ENCODE peak calls at places on chromosomes 12 and 14, in ten cellular contexts. F is mucosa of descending colon, T is tibial nerve, J is pancreas, H is neuronal stem cell, X is adipocyte, O is DND-41, W is astrocyte, K is thoracic aorta, Z is psoas muscle. L is an unnamed sample. For H3K9me3 and H3K36me3, the result is how much of the 10 kb centered on the place peaks cover.

GRCh38 chr12:127282786-127283565 is 984.0 kb upstream of the TMEM132C start:
- DNase-seq in F (no peak), T (no peak), J (no peak), H (no peak), X (peak), O (no peak), W (no peak), K (no peak), Z (no peak), L (no peak)

GRCh38 chr12:106220561-106220960 is 27.3 kb downstream of the CKAP4 start:
- DNase-seq in F (no peak), T (no peak), J (no peak), H (no peak), X (no peak), O (no peak), W (no peak), K (no peak), Z (no peak), L (no peak)

GRCh38 chr14:37443461-37443860 is 151.6 kb downstream of the FOXA1 start:
- DNase-seq in F (no peak), T (no peak), J (no peak), H (no peak), X (peak), O (no peak), W (peak), K (no peak), Z (no peak), L (no peak)

GRCh38 chr12:53591301-53592206 is 34.6 kb downstream of the ATF7 start:
- DNase-seq in F (no peak), T (no peak), J (no peak), H (peak), X (no peak), O (no peak), W (no peak), K (no peak), Z (no peak), L (no peak)

GRCh38 chr14:30296956-30297405 is 262.0 kb upstream of the G2E3 start:
- DNase-seq in F (no peak), T (no peak), J (no peak), H (no peak), X (no peak), O (no peak), W (no peak), K (no peak), Z (no peak), L (no peak)

GRCh38 chr14:35374273-35374681 is 30.3 kb downstream of the NFKBIA start:
- DNase-seq in F (no peak), T (peak), J (no peak), H (no peak), X (peak), O (no peak), W (peak), K (no peak), Z (peak), L (no peak)

GRCh38 chr12:123031171-123031845 is 50.8 kb downstream of the ARL6IP4 start:
- DNase-seq in F (no peak), T (no peak), J (no peak), H (no peak), X (no peak), O (no peak), W (no peak), K (no peak), Z (no peak), L (no peak)

GRCh38 chr14:80628547-80628946 is 313.0 kb downstream of the CEP128 start:
- DNase-seq in F (no peak), T (no peak), J (no peak), H (no peak), X (no peak), O (no peak), W (no peak), K (no peak), Z (no peak), L (no peak)

GRCh38 chr14:105843444-105844046 is 317.2 kb downstream of the TMEM121 start:
- DNase-seq in F (no peak), T (no peak), J (no peak), H (no peak), X (no peak), O (peak), W (no peak), K (no peak), Z (no peak), L (peak)

GRCh38 chr14:66813636-66814035 is 305.7 kb downstream of the GPHN start:
- DNase-seq in F (no peak), T (no peak), J (no peak), H (no peak), X (no peak), O (no peak), W (no peak), K (no peak), Z (no peak), L (no peak)

GRCh38 chr12:57823908-57824640 is 5.5 kb upstream of the AVIL start:
- DNase-seq in F (no peak), T (no peak), J (no peak), H (no peak), X (no peak), O (no peak), W (no peak), K (no peak), Z (no peak), L (no peak)

GRCh38 chr12:12822886-12823285 is 9.7 kb downstream of the DDX47 start:
- DNase-seq in F (no peak), T (no peak), J (no peak), H (no peak), X (no peak), O (no peak), W (peak), K (no peak), Z (no peak), L (no peak)

GRCh38 chr14:38420045-38420444 is 164.2 kb upstream of the CLEC14A start:
- DNase-seq in F (no peak), T (no peak), J (no peak), H (no peak), X (peak), O (no peak), W (peak), K (no peak), Z (no peak), L (no peak)

GRCh38 chr12:120115692-120116442 is 686 bp downstream of the RAB35 start:
- DNase-seq in F (peak), T (no peak), J (peak), H (no peak), X (peak), O (peak), W (no peak), K (no peak), Z (no peak), L (no peak)

GRCh38 chr14:36510078-36510799 is 9.8 kb downstream of the NKX2-1 start:
- DNase-seq in F (no peak), T (no peak), J (no peak), H (no peak), X (no peak), O (no peak), W (peak), K (no peak), Z (no peak), L (no peak)

GRCh38 chr12:107580750-107581529 is 104.7 kb upstream of the PWP1 start:
- DNase-seq in F (no peak), T (no peak), J (no peak), H (peak), X (peak), O (no peak), W (no peak), K (no peak), Z (no peak), L (no peak)

GRCh38 chr12:111443586-111443985 is 37.9 kb downstream of the SH2B3 start:
- DNase-seq in F (no peak), T (no peak), J (peak), H (no peak), X (no peak), O (no peak), W (no peak), K (no peak), Z (no peak), L (no peak)

GRCh38 chr14:66380143-66380542 is 106.0 kb upstream of the CCDC196 start:
- DNase-seq in F (no peak), T (no peak), J (peak), H (no peak), X (no peak), O (no peak), W (peak), K (no peak), Z (no peak), L (no peak)

GRCh38 chr12:105799103-105799502 is 339.7 kb downstream of the NUAK1 start:
- DNase-seq in F (no peak), T (no peak), J (no peak), H (no peak), X (no peak), O (no peak), W (no peak), K (no peak), Z (no peak), L (no peak)

GRCh38 chr14:22112004-22112403 is 438.4 kb upstream of the OR4E1 start:
- DNase-seq in F (peak), T (no peak), J (no peak), H (no peak), X (no peak), O (peak), W (no peak), K (no peak), Z (no peak), L (peak)

GRCh38 chr12:1519642-1520041 is 74.7 kb downstream of the FBXL14 start:
- DNase-seq in F (no peak), T (no peak), J (no peak), H (no peak), X (peak), O (no peak), W (no peak), K (no peak), Z (no peak), L (no peak)

GRCh38 chr12:92304335-92305066 is 158.9 kb upstream of the BTG1 start:
- DNase-seq in F (no peak), T (no peak), J (no peak), H (peak), X (peak), O (no peak), W (peak), K (no peak), Z (no peak), L (no peak)
- H3K4me3 ChIP-seq in F (no peak), T (no peak), J (no peak), H (no peak), X (no peak), O (no peak), W (no peak), K (no peak), Z (no peak), L (no peak)

GRCh38 chr14:93811611-93812010 is 23.3 kb upstream of the PRIMA1 start:
- DNase-seq in F (no peak), T (no peak), J (no peak), H (no peak), X (no peak), O (no peak), W (no peak), K (no peak), Z (no peak), L (no peak)
- H3K9me3 ChIP-seq in F (under half), T (under half), J (under half), H (under half), X (under half), O (under half), W (under half), K (under half), Z (under half), L (under half)

GRCh38 chr14:74528886-74529285 is 35.3 kb downstream of the ISCA2 start:
- DNase-seq in F (no peak), T (no peak), J (no peak), H (no peak), X (no peak), O (no peak), W (no peak), K (no peak), Z (no peak), L (no peak)

GRCh38 chr14:74531011-74531410 is 37.4 kb downstream of the ISCA2 start:
- DNase-seq in F (no peak), T (no peak), J (no peak), H (no peak), X (no peak), O (no peak), W (no peak), K (no peak), Z (no peak), L (no peak)

GRCh38 chr14:74532246-74532645 is 38.7 kb downstream of the ISCA2 start:
- DNase-seq in F (no peak), T (no peak), J (no peak), H (no peak), X (no peak), O (no peak), W (no peak), K (no peak), Z (no peak), L (no peak)

GRCh38 chr14:74528406-74528805 is 34.8 kb downstream of the ISCA2 start:
- DNase-seq in F (no peak), T (no peak), J (no peak), H (no peak), X (no peak), O (no peak), W (no peak), K (no peak), Z (no peak), L (no peak)

DNA sequence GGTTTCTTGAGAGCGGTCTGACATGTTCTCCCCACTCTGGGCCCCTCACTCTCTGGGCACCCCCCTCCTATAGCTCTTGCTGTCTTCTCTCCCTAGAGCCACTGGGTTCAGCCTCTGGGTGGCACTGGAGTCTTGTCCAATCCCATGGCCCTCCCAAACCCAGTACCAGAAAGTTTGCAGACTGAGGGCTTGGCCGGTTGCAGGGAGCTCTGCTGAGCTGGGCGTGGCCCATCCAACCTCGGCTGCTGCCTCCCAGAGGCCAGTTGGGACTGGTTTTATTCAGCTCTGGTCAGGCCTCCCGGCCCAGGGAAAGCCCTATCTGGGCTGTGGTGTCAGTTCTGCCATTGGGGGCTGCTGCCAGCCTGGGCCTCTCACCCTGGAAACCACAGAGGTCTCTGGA is 37.9 kb downstream of the ISCA2 start:
- DNase-seq in F (peak), T (no peak), J (no peak), H (no peak), X (peak), O (no peak), W (no peak), K (no peak), Z (no peak), L (no peak)
- H3K36me3 ChIP-seq in F (under half), T (under half), J (under half), H (under half), X (under half), O (under half), W (under half), K (half or more), Z (under half), L (under half)

GRCh38 chr12:23585782-23586163 is 363.7 kb downstream of the SOX5 start:
- DNase-seq in F (no peak), T (no peak), J (no peak), H (no peak), X (no peak), O (no peak), W (no peak), K (no peak), Z (no peak), L (no peak)
- H3K4me3 ChIP-seq in F (no peak), T (no peak), J (no peak), H (no peak), X (no peak), O (no peak), W (no peak), K (no peak), Z (no peak), L (no peak)

GRCh38 chr12:131090254-131091210 is 136.8 kb downstream of the ADGRD1 start:
- DNase-seq in F (no peak), T (peak), J (no peak), H (no peak), X (no peak), O (no peak), W (no peak), K (no peak), Z (peak), L (no peak)

GRCh38 chr12:131092911-131093901 is 139.5 kb downstream of the ADGRD1 start:
- DNase-seq in F (peak), T (peak), J (no peak), H (no peak), X (no peak), O (peak), W (no peak), K (no peak), Z (peak), L (no peak)

GRCh38 chr12:131091976-131092691 is 138.4 kb downstream of the ADGRD1 start:
- DNase-seq in F (no peak), T (peak), J (no peak), H (no peak), X (no peak), O (no peak), W (no peak), K (no peak), Z (no peak), L (no peak)

GRCh38 chr12:131089526-131090253 is 136.0 kb downstream of the ADGRD1 start:
- DNase-seq in F (no peak), T (peak), J (no peak), H (no peak), X (no peak), O (no peak), W (no peak), K (no peak), Z (peak), L (no peak)

GRCh38 chr12:131091413-131091975 is 137.8 kb downstream of the ADGRD1 start:
- DNase-seq in F (no peak), T (peak), J (no peak), H (no peak), X (no peak), O (no peak), W (no peak), K (no peak), Z (no peak), L (no peak)
- H3K9me3 ChIP-seq in F (under half), T (under half), J (under half), H (under half), X (under half), O (under half), W (under half), K (under half), Z (under half), L (under half)

GRCh38 chr14:69398818-69399210 is 322 bp downstream of the SLC39A9 start:
- DNase-seq in F (peak), T (no peak), J (no peak), H (no peak), X (no peak), O (no peak), W (no peak), K (no peak), Z (no peak), L (no peak)

GRCh38 chr14:69398053-69398817 is at the start of the genes ERH and SLC39A9:
- DNase-seq in F (peak), T (peak), J (peak), H (peak), X (peak), O (peak), W (peak), K (peak), Z (peak), L (peak)

GRCh38 chr14:69392481-69392880 is 5.6 kb downstream of the ERH start:
- DNase-seq in F (no peak), T (no peak), J (no peak), H (no peak), X (no peak), O (no peak), W (no peak), K (no peak), Z (no peak), L (no peak)

GRCh38 chr14:69399750-69400149 is 1.3 kb downstream of the SLC39A9 start:
- DNase-seq in F (no peak), T (no peak), J (no peak), H (no peak), X (no peak), O (no peak), W (no peak), K (no peak), Z (no peak), L (no peak)

DNA sequence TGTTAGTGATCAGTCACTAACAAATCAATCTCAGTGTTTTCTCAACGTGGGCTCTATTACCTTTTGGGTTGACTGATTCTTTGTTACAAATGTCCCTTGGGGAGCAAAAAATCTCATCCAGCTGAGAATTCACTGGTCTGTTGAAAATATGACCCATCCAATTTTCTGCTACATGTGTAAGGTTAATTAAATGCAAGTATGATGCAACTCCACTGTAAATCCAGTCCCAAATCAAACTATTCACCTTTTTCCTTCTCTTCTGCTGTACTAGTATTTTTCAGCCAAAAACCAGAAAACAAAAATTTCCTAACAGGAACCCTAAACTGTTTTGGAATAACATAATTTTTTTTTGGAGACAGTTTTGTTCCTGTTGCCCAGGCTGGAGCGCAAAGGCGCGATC is 2.2 kb downstream of the ERH start:
- DNase-seq in F (no peak), T (no peak), J (no peak), H (no peak), X (peak), O (no peak), W (no peak), K (no peak), Z (no peak), L (no peak)
- H3K36me3 ChIP-seq in F (under half), T (under half), J (under half), H (under half), X (half or more), O (half or more), W (under half), K (under half), Z (under half), L (half or more)